ENCODE peak calls at places on chromosomes 11 and 22, in seven cellular contexts. One of them, this sample, is unnamed. For H3K36me3, the result is how much of the 10 kb centered on the place peaks cover.

GRCh38 chr11:109320595-109320994 is 101.4 kb upstream of the C11orf87 start:
- DNase-seq in keratinocyte: peak
- DNase-seq in colonic mucosa: no peak
- DNase-seq in fibroblast of lung: peak
- DNase-seq in endothelial cell of umbilical vein: peak
- DNase-seq in neural progenitor cell: no peak
- DNase-seq in IMR-90: peak
- DNase-seq in this sample: no peak

GRCh38 chr11:43904737-43905515 is 24.3 kb downstream of the ALKBH3 start:
- DNase-seq in keratinocyte: no peak
- DNase-seq in colonic mucosa: no peak
- DNase-seq in endothelial cell of umbilical vein: peak
- DNase-seq in neural progenitor cell: no peak
- DNase-seq in fibroblast of lung: peak
- DNase-seq in IMR-90: peak
- DNase-seq in this sample: peak

GRCh38 chr11:66100272-66101037 is 30.4 kb downstream of the PACS1 start:
- DNase-seq in neural progenitor cell: no peak
- DNase-seq in IMR-90: no peak
- DNase-seq in colonic mucosa: peak
- DNase-seq in endothelial cell of umbilical vein: no peak
- DNase-seq in keratinocyte: no peak
- DNase-seq in fibroblast of lung: peak
- DNase-seq in this sample: no peak

GRCh38 chr11:134125507-134125906 is 56.6 kb downstream of the JAM3 start:
- DNase-seq in keratinocyte: no peak
- DNase-seq in IMR-90: peak
- DNase-seq in neural progenitor cell: no peak
- DNase-seq in colonic mucosa: no peak
- DNase-seq in fibroblast of lung: peak
- DNase-seq in endothelial cell of umbilical vein: peak
- DNase-seq in this sample: peak

GRCh38 chr22:33851985-33852384 is 68.3 kb downstream of the LARGE1 start:
- DNase-seq in IMR-90: no peak
- DNase-seq in keratinocyte: no peak
- DNase-seq in endothelial cell of umbilical vein: no peak
- DNase-seq in colonic mucosa: no peak
- DNase-seq in fibroblast of lung: no peak
- DNase-seq in neural progenitor cell: no peak
- DNase-seq in this sample: peak

GRCh38 chr11:44946268-44946667 is 4.4 kb downstream of the TP53I11 start:
- DNase-seq in neural progenitor cell: no peak
- DNase-seq in fibroblast of lung: no peak
- DNase-seq in colonic mucosa: peak
- DNase-seq in IMR-90: no peak
- DNase-seq in keratinocyte: no peak
- DNase-seq in endothelial cell of umbilical vein: no peak
- DNase-seq in this sample: no peak

GRCh38 chr11:8863838-8864237 is 47.2 kb upstream of the AKIP1 start:
- DNase-seq in fibroblast of lung: peak
- DNase-seq in endothelial cell of umbilical vein: peak
- DNase-seq in colonic mucosa: no peak
- DNase-seq in neural progenitor cell: no peak
- DNase-seq in IMR-90: peak
- DNase-seq in keratinocyte: no peak
- DNase-seq in this sample: peak

GRCh38 chr22:25060522-25061071 is 108.1 kb downstream of the KIAA1671 start:
- DNase-seq in endothelial cell of umbilical vein: no peak
- DNase-seq in colonic mucosa: no peak
- DNase-seq in IMR-90: no peak
- DNase-seq in keratinocyte: no peak
- DNase-seq in fibroblast of lung: no peak
- DNase-seq in neural progenitor cell: no peak
- DNase-seq in this sample: no peak

GRCh38 chr11:76147106-76147735 is 59.1 kb downstream of the WNT11 start:
- DNase-seq in fibroblast of lung: no peak
- DNase-seq in colonic mucosa: peak
- DNase-seq in keratinocyte: no peak
- DNase-seq in IMR-90: no peak
- DNase-seq in endothelial cell of umbilical vein: no peak
- DNase-seq in neural progenitor cell: no peak
- DNase-seq in this sample: no peak

GRCh38 chr11:73399159-73400090 is 23.2 kb downstream of the RELT start:
- DNase-seq in keratinocyte: no peak
- DNase-seq in fibroblast of lung: no peak
- DNase-seq in endothelial cell of umbilical vein: peak
- DNase-seq in colonic mucosa: no peak
- DNase-seq in neural progenitor cell: no peak
- DNase-seq in IMR-90: peak
- DNase-seq in this sample: no peak

GRCh38 chr11:35918716-35919115 is 25.1 kb upstream of the LDLRAD3 start:
- DNase-seq in keratinocyte: no peak
- DNase-seq in colonic mucosa: no peak
- DNase-seq in endothelial cell of umbilical vein: no peak
- DNase-seq in fibroblast of lung: no peak
- DNase-seq in neural progenitor cell: peak
- DNase-seq in IMR-90: no peak
- DNase-seq in this sample: no peak

GRCh38 chr11:125990244-125990643 is 44.4 kb downstream of the VSIG10L2 start:
- DNase-seq in endothelial cell of umbilical vein: no peak
- DNase-seq in colonic mucosa: no peak
- DNase-seq in fibroblast of lung: peak
- DNase-seq in neural progenitor cell: no peak
- DNase-seq in keratinocyte: no peak
- DNase-seq in IMR-90: peak
- DNase-seq in this sample: peak

GRCh38 chr11:30619767-30620166 is 33.6 kb upstream of the MPPED2 start:
- DNase-seq in endothelial cell of umbilical vein: no peak
- DNase-seq in fibroblast of lung: no peak
- DNase-seq in IMR-90: no peak
- DNase-seq in keratinocyte: no peak
- DNase-seq in colonic mucosa: no peak
- DNase-seq in neural progenitor cell: no peak
- DNase-seq in this sample: no peak

GRCh38 chr11:62850911-62851806 is 11.8 kb upstream of the WDR74 start:
- DNase-seq in colonic mucosa: no peak
- DNase-seq in endothelial cell of umbilical vein: no peak
- DNase-seq in neural progenitor cell: peak
- DNase-seq in IMR-90: no peak
- DNase-seq in keratinocyte: no peak
- DNase-seq in fibroblast of lung: no peak
- DNase-seq in this sample: no peak

GRCh38 chr22:38567531-38568245 is 2.3 kb downstream of the DMC1 start:
- DNase-seq in keratinocyte: no peak
- DNase-seq in neural progenitor cell: no peak
- DNase-seq in colonic mucosa: no peak
- DNase-seq in IMR-90: no peak
- DNase-seq in endothelial cell of umbilical vein: no peak
- DNase-seq in fibroblast of lung: no peak
- DNase-seq in this sample: peak

GRCh38 chr11:114883472-114883871 is 205.1 kb downstream of the NXPE2 start:
- DNase-seq in keratinocyte: no peak
- DNase-seq in endothelial cell of umbilical vein: no peak
- DNase-seq in fibroblast of lung: peak
- DNase-seq in IMR-90: no peak
- DNase-seq in colonic mucosa: no peak
- DNase-seq in neural progenitor cell: no peak
- DNase-seq in this sample: no peak

GRCh38 chr11:122159173-122159701 is 43.2 kb upstream of the BLID start:
- DNase-seq in IMR-90: peak
- DNase-seq in colonic mucosa: no peak
- DNase-seq in keratinocyte: no peak
- DNase-seq in endothelial cell of umbilical vein: peak
- DNase-seq in neural progenitor cell: peak
- DNase-seq in fibroblast of lung: peak
- DNase-seq in this sample: peak

GRCh38 chr11:47433991-47434786 is 8.0 kb upstream of the PSMC3 start:
- DNase-seq in endothelial cell of umbilical vein: no peak
- DNase-seq in fibroblast of lung: peak
- DNase-seq in colonic mucosa: no peak
- DNase-seq in IMR-90: peak
- DNase-seq in neural progenitor cell: no peak
- DNase-seq in keratinocyte: no peak
- DNase-seq in this sample: peak

GRCh38 chr11:110989734-110990133 is 255.8 kb upstream of the POU2AF2 start:
- DNase-seq in fibroblast of lung: peak
- DNase-seq in endothelial cell of umbilical vein: no peak
- DNase-seq in neural progenitor cell: no peak
- DNase-seq in keratinocyte: no peak
- DNase-seq in IMR-90: peak
- DNase-seq in colonic mucosa: no peak
- DNase-seq in this sample: peak
- H3K9ac ChIP-seq in fibroblast of lung: no peak
- H3K9ac ChIP-seq in endothelial cell of umbilical vein: no peak
- H3K9ac ChIP-seq in neural progenitor cell: no peak
- H3K9ac ChIP-seq in keratinocyte: no peak
- H3K9ac ChIP-seq in IMR-90: no peak
- H3K9ac ChIP-seq in colonic mucosa: no peak
- H3K9ac ChIP-seq in this sample: no peak

GRCh38 chr22:19478466-19479357 is at the start of gene UFD1:
- DNase-seq in colonic mucosa: peak
- DNase-seq in keratinocyte: peak
- DNase-seq in endothelial cell of umbilical vein: no peak
- DNase-seq in fibroblast of lung: peak
- DNase-seq in neural progenitor cell: peak
- DNase-seq in IMR-90: peak
- DNase-seq in this sample: peak
- H3K36me3 ChIP-seq in colonic mucosa: under half
- H3K36me3 ChIP-seq in keratinocyte: under half
- H3K36me3 ChIP-seq in endothelial cell of umbilical vein: under half
- H3K36me3 ChIP-seq in fibroblast of lung: under half
- H3K36me3 ChIP-seq in neural progenitor cell: under half
- H3K36me3 ChIP-seq in IMR-90: under half
- H3K36me3 ChIP-seq in this sample: under half

GRCh38 chr11:77205467-77206263 is 77.6 kb downstream of the MYO7A start:
- DNase-seq in neural progenitor cell: no peak
- DNase-seq in IMR-90: no peak
- DNase-seq in keratinocyte: no peak
- DNase-seq in endothelial cell of umbilical vein: no peak
- DNase-seq in colonic mucosa: no peak
- DNase-seq in fibroblast of lung: no peak
- DNase-seq in this sample: no peak

GRCh38 chr11:77204792-77205466 is 76.9 kb downstream of the MYO7A start:
- DNase-seq in neural progenitor cell: no peak
- DNase-seq in colonic mucosa: no peak
- DNase-seq in keratinocyte: no peak
- DNase-seq in IMR-90: no peak
- DNase-seq in endothelial cell of umbilical vein: no peak
- DNase-seq in fibroblast of lung: no peak
- DNase-seq in this sample: no peak

GRCh38 chr11:77202941-77203900 is 75.2 kb downstream of the MYO7A start:
- DNase-seq in endothelial cell of umbilical vein: no peak
- DNase-seq in colonic mucosa: no peak
- DNase-seq in fibroblast of lung: no peak
- DNase-seq in IMR-90: no peak
- DNase-seq in neural progenitor cell: no peak
- DNase-seq in keratinocyte: no peak
- DNase-seq in this sample: no peak

GRCh38 chr11:77201991-77202841 is 74.2 kb downstream of the MYO7A start:
- DNase-seq in keratinocyte: no peak
- DNase-seq in colonic mucosa: no peak
- DNase-seq in endothelial cell of umbilical vein: no peak
- DNase-seq in IMR-90: no peak
- DNase-seq in fibroblast of lung: no peak
- DNase-seq in neural progenitor cell: no peak
- DNase-seq in this sample: no peak

DNA sequence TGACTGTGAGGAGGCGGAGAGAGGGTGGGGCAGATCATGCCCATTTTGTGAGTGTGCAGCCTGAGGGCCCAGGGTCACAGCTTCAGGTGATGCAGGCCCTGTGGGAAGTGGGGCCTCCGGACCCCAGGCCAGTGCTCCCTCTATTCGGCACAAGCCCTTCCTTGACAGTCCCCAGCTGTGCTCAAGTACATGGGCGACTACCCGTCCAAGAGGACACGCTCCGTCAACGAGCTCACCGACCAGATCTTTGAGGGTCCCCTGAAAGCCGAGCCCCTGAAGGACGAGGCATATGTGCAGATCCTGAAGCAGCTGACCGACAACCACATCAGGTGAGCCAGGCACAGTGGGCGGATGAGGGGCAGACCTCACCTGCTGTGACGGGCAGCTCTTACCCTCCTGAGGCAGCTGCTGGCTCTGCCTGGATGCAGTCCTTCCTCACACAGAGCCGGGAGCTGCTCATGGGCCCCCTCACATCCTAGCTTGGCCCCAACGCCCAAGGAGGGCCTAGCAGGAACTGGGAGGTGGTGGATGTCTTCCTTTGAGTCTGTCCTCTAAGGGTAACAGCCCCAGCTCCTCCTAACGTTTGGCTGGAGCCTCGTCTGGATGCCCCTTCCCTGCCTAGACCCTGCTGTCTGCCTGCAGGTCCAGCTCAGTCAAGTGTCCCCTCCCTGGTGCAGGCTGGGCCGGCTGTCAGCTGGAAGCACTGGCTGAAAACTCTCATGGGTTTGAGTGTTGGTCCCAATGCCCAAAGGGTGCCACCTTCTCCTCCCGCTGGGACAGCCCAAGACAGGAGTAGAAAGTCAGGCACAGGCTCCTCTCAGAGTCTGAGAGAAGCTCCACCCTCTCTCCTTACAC is 76.1 kb downstream of the MYO7A start:
- DNase-seq in endothelial cell of umbilical vein: no peak
- DNase-seq in colonic mucosa: no peak
- DNase-seq in neural progenitor cell: no peak
- DNase-seq in IMR-90: no peak
- DNase-seq in fibroblast of lung: no peak
- DNase-seq in keratinocyte: no peak
- DNase-seq in this sample: no peak
- H3K9ac ChIP-seq in endothelial cell of umbilical vein: no peak
- H3K9ac ChIP-seq in colonic mucosa: no peak
- H3K9ac ChIP-seq in neural progenitor cell: no peak
- H3K9ac ChIP-seq in IMR-90: no peak
- H3K9ac ChIP-seq in fibroblast of lung: no peak
- H3K9ac ChIP-seq in keratinocyte: no peak
- H3K9ac ChIP-seq in this sample: no peak

GRCh38 chr11:3015796-3016195 is 23.7 kb upstream of the NAP1L4 start:
- DNase-seq in endothelial cell of umbilical vein: no peak
- DNase-seq in colonic mucosa: no peak
- DNase-seq in IMR-90: no peak
- DNase-seq in fibroblast of lung: no peak
- DNase-seq in neural progenitor cell: no peak
- DNase-seq in keratinocyte: no peak
- DNase-seq in this sample: no peak

GRCh38 chr11:3014314-3014938 is 22.3 kb upstream of the NAP1L4 start:
- DNase-seq in keratinocyte: no peak
- DNase-seq in neural progenitor cell: no peak
- DNase-seq in fibroblast of lung: no peak
- DNase-seq in endothelial cell of umbilical vein: no peak
- DNase-seq in IMR-90: no peak
- DNase-seq in colonic mucosa: no peak
- DNase-seq in this sample: no peak

GRCh38 chr11:3014943-3015342 is 22.8 kb upstream of the NAP1L4 start:
- DNase-seq in neural progenitor cell: no peak
- DNase-seq in fibroblast of lung: no peak
- DNase-seq in keratinocyte: no peak
- DNase-seq in endothelial cell of umbilical vein: no peak
- DNase-seq in IMR-90: no peak
- DNase-seq in colonic mucosa: no peak
- DNase-seq in this sample: no peak

GRCh38 chr11:3020011-3020410 is 27.9 kb upstream of the NAP1L4 start:
- DNase-seq in keratinocyte: no peak
- DNase-seq in endothelial cell of umbilical vein: no peak
- DNase-seq in colonic mucosa: no peak
- DNase-seq in neural progenitor cell: no peak
- DNase-seq in IMR-90: no peak
- DNase-seq in fibroblast of lung: no peak
- DNase-seq in this sample: no peak

GRCh38 chr11:3016861-3017260 is 24.7 kb upstream of the NAP1L4 start:
- DNase-seq in keratinocyte: no peak
- DNase-seq in neural progenitor cell: no peak
- DNase-seq in endothelial cell of umbilical vein: no peak
- DNase-seq in fibroblast of lung: no peak
- DNase-seq in colonic mucosa: no peak
- DNase-seq in IMR-90: no peak
- DNase-seq in this sample: no peak
- H3K36me3 ChIP-seq in keratinocyte: half or more
- H3K36me3 ChIP-seq in neural progenitor cell: under half
- H3K36me3 ChIP-seq in endothelial cell of umbilical vein: under half
- H3K36me3 ChIP-seq in fibroblast of lung: under half
- H3K36me3 ChIP-seq in colonic mucosa: under half
- H3K36me3 ChIP-seq in IMR-90: half or more
- H3K36me3 ChIP-seq in this sample: half or more

This sample was measured in adipocyte.